ENCODE peak calls at places on chromosome 1, in six cellular contexts. V, P, Z, R, L and K are unnamed samples. For H3K27me3, the result is how much of the 10 kb centered on the place peaks cover.

GRCh38 chr1:180793451-180793850 is 119.2 kb upstream of the KIAA1614 start:
- DNase-seq in V (no peak), P (no peak), Z (peak), R (no peak), L (no peak), K (no peak)

GRCh38 chr1:113701429-113701828 is 57.9 kb downstream of the PHTF1 start:
- DNase-seq in V (no peak), P (peak), Z (peak), R (peak), L (no peak), K (no peak)

GRCh38 chr1:116514708-116515525 is 55.9 kb downstream of the CD58 start:
- DNase-seq in V (no peak), P (no peak), Z (peak), R (no peak), L (no peak), K (no peak)

GRCh38 chr1:41862411-41863221 is 56.1 kb downstream of the HIVEP3 start:
- DNase-seq in V (no peak), P (no peak), Z (peak), R (no peak), L (peak), K (peak)

GRCh38 chr1:145845514-145846161 is at the start of gene NUDT17:
- DNase-seq in V (peak), P (peak), Z (peak), R (peak), L (peak), K (no peak)

GRCh38 chr1:214623430-214623829 is 20.4 kb downstream of the CENPF start:
- DNase-seq in V (no peak), P (no peak), Z (no peak), R (no peak), L (no peak), K (no peak)

GRCh38 chr1:49059087-49059486 is 282.4 kb upstream of the BEND5 start:
- DNase-seq in V (no peak), P (no peak), Z (no peak), R (no peak), L (no peak), K (no peak)

GRCh38 chr1:93552751-93553455 is 105.0 kb downstream of the FNBP1L start:
- DNase-seq in V (no peak), P (no peak), Z (peak), R (peak), L (peak), K (no peak)

GRCh38 chr1:215543191-215543606 is 23.9 kb upstream of the KCTD3 start:
- DNase-seq in V (no peak), P (no peak), Z (peak), R (no peak), L (no peak), K (no peak)

GRCh38 chr1:168287237-168287664 is 6.6 kb downstream of the TBX19 start:
- DNase-seq in V (no peak), P (no peak), Z (peak), R (no peak), L (peak), K (no peak)

GRCh38 chr1:163258181-163258580 is 55.5 kb upstream of the RGS5 start:
- DNase-seq in V (no peak), P (no peak), Z (peak), R (no peak), L (no peak), K (no peak)

GRCh38 chr1:173914366-173914871 is 2.7 kb downstream of the SERPINC1 start:
- DNase-seq in V (no peak), P (peak), Z (no peak), R (peak), L (peak), K (no peak)
- TF ChIP-seq CTCF in V (no peak), P (peak), Z (peak), R (peak), L (peak), K (peak)

DNA sequence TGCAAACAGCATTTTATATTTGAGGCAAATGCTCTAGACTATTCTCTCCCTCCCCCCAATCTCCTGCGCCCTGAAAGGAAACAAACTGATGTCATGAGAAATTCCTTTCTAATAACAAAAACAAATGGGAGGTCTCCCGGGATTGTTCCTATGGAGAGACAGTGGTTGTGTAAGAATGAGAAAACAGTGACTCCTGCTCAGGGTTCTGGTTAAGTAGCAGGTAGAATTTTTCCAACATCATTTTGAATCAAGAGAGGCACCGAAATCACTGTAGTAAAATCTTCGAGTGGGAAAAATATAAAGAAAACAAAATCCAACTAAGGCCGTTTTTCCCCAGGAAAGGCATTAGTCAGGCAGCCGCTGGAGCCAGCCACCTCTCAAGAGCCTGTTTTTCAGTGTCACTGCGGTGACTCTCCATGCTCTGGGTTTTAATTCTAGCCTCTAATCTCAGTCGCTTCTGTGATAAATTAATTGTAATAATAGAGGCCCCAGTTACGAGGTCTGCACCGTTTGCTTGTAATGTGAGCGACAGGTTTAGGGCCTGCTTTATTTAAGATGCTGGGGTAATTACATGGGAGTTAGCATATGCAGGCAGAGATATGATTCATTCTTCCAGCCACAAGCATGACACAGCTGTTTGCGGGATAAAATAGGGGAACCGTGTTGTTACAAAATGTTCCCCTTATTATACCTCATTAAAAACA is 80.3 kb downstream of the RNF220 start:
- DNase-seq in V (no peak), P (no peak), Z (peak), R (peak), L (peak), K (peak)
- H3K4me3 ChIP-seq in V (no peak), P (no peak), Z (no peak), R (no peak), L (no peak), K (no peak)

DNA sequence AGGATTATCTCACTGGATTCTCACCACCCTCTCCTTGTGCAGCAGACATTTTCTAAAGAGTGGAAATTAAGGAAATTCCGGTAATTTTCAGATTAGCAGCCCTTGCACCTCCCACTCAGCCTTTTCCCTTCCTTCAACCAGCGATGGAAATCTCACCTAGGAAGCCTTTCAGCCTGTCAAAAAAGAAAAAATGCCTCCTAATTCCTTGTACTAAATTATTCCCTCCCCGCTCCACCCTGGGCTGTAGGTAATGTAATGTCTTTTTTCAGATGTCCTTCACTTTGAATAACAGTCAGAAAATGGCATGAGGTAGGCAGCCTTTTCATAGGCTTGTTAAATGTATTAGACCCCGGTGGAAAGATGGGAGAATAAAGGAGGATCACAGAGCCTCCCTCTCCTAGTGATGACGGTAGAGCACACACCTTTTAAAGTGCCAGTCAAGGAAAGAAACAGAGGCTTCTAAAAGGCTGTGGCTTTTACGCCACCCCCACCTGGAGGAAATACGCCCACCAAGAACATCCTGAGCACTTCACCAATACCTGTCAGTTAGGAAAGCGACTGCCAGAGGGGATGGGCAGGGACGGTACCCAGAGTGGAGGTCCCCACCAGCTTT is 62.8 kb upstream of the NEK2 start:
- DNase-seq in V (no peak), P (no peak), Z (no peak), R (no peak), L (no peak), K (no peak)
- H3K27me3 ChIP-seq in V (under half), P (under half), Z (under half), R (under half), L (under half), K (under half)

GRCh38 chr1:154353460-154353904 is 28.2 kb downstream of the ATP8B2 start:
- DNase-seq in V (no peak), P (no peak), Z (peak), R (peak), L (peak), K (no peak)
- TF ChIP-seq CTCF in V (no peak), P (peak), Z (peak), R (peak), L (peak), K (peak)

GRCh38 chr1:201539561-201540404 is 856 bp downstream of the NAV1 start:
- DNase-seq in V (peak), P (no peak), Z (peak), R (peak), L (peak), K (no peak)
- H3K4me3 ChIP-seq in V (peak), P (peak), Z (peak), R (peak), L (no peak), K (peak)

DNA sequence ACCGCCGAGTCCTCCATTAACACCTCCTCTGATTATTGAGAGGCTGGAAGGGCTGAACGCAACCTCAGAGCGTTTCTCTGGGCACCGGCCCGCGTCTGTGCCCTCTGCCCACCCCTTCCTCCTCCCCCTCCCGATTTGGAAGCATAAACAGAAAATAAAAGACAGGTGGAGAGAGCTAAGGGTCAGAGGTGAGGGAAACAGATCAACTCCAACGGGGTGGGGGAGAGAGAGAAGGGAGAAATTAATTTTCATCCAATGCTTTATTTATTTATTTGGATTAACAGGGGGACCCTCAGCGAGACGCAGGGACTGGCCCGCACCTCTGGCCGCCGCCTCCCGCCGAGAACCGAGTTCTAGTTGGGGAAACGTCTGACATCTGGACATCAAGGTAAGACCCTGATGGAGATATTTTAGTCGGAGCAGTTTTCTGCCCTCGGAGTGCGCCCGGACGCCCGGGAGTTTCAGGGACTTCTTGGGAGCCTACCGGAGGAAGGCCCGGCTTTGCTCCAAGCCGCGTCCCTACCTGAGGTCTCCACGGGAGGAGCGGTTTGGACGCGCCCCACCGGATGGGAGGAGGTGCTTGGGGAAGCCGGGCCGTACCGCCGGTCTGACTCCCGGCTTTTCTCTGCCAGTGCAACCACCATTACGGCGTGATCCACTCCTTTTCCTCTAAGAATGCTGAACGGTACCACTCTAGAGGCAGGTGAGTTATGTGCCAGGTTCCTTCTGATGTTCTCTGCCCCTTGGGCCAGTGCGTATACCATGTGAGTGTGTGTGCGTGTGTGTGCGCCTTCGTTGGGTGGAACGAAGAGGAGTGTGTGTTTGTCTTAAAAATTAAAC is 5.1 kb upstream of the LHX9 start:
- DNase-seq in V (no peak), P (no peak), Z (no peak), R (peak), L (no peak), K (no peak)
- H3K27me3 ChIP-seq in V (half or more), P (half or more), Z (half or more), R (half or more), L (half or more), K (under half)